ENCODE peak calls at places on chromosome 5, in four cellular contexts. One of them, this sample, is unnamed.

GRCh38 chr5:93594591-93595419 is 11.8 kb downstream of the NR2F1 start:
- DNase-seq in cardiac muscle cell: no peak
- DNase-seq in stimulated activated CD8-positive, alpha-beta memory T cell treated with anti-CD3 and anti-CD28 coated beads, Interleukin-2, amount 100 ng/mL, for 48 hours: no peak
- DNase-seq in LoVo: no peak
- DNase-seq in this sample: no peak

GRCh38 chr5:14201325-14202061 is 58.4 kb downstream of the TRIO start:
- DNase-seq in cardiac muscle cell: peak; percentile 63
- DNase-seq in stimulated activated CD8-positive, alpha-beta memory T cell treated with anti-CD3 and anti-CD28 coated beads, Interleukin-2, amount 100 ng/mL, for 48 hours: no peak
- DNase-seq in LoVo: no peak
- DNase-seq in this sample: no peak

GRCh38 chr5:68443091-68443490 is 227.5 kb downstream of the PIK3R1 start:
- DNase-seq in cardiac muscle cell: no peak
- DNase-seq in stimulated activated CD8-positive, alpha-beta memory T cell treated with anti-CD3 and anti-CD28 coated beads, Interleukin-2, amount 100 ng/mL, for 48 hours: no peak
- DNase-seq in LoVo: no peak
- DNase-seq in this sample: no peak

GRCh38 chr5:173302546-173303155 is 25.6 kb downstream of the STC2 start:
- DNase-seq in cardiac muscle cell: peak; percentile 43
- DNase-seq in stimulated activated CD8-positive, alpha-beta memory T cell treated with anti-CD3 and anti-CD28 coated beads, Interleukin-2, amount 100 ng/mL, for 48 hours: no peak
- DNase-seq in LoVo: peak; percentile 28
- DNase-seq in this sample: no peak

GRCh38 chr5:111672126-111672525 is 84.9 kb downstream of the NREP start:
- DNase-seq in cardiac muscle cell: no peak
- DNase-seq in stimulated activated CD8-positive, alpha-beta memory T cell treated with anti-CD3 and anti-CD28 coated beads, Interleukin-2, amount 100 ng/mL, for 48 hours: no peak
- DNase-seq in LoVo: no peak
- DNase-seq in this sample: no peak

GRCh38 chr5:137374110-137374853 is 124.8 kb downstream of the SPOCK1 start:
- DNase-seq in cardiac muscle cell: no peak
- DNase-seq in stimulated activated CD8-positive, alpha-beta memory T cell treated with anti-CD3 and anti-CD28 coated beads, Interleukin-2, amount 100 ng/mL, for 48 hours: no peak
- DNase-seq in LoVo: no peak
- DNase-seq in this sample: no peak

GRCh38 chr5:79069488-79070001 is at the start of the genes BHMT2 and DMGDH:
- DNase-seq in cardiac muscle cell: peak; percentile 68
- DNase-seq in stimulated activated CD8-positive, alpha-beta memory T cell treated with anti-CD3 and anti-CD28 coated beads, Interleukin-2, amount 100 ng/mL, for 48 hours: no peak
- DNase-seq in LoVo: no peak
- DNase-seq in this sample: no peak

GRCh38 chr5:6837519-6838110 is 124.4 kb downstream of the TENT4A start:
- DNase-seq in cardiac muscle cell: no peak
- DNase-seq in stimulated activated CD8-positive, alpha-beta memory T cell treated with anti-CD3 and anti-CD28 coated beads, Interleukin-2, amount 100 ng/mL, for 48 hours: peak; percentile 17
- DNase-seq in LoVo: no peak
- DNase-seq in this sample: peak; percentile 14

GRCh38 chr5:170486366-170486765 is 17.5 kb upstream of the KCNIP1 start:
- DNase-seq in cardiac muscle cell: no peak
- DNase-seq in stimulated activated CD8-positive, alpha-beta memory T cell treated with anti-CD3 and anti-CD28 coated beads, Interleukin-2, amount 100 ng/mL, for 48 hours: no peak
- DNase-seq in LoVo: no peak
- DNase-seq in this sample: no peak

GRCh38 chr5:165321912-165322311 is 1816.5 kb downstream of the MAT2B start:
- DNase-seq in cardiac muscle cell: peak; percentile 57
- DNase-seq in stimulated activated CD8-positive, alpha-beta memory T cell treated with anti-CD3 and anti-CD28 coated beads, Interleukin-2, amount 100 ng/mL, for 48 hours: no peak
- DNase-seq in LoVo: no peak
- DNase-seq in this sample: no peak

GRCh38 chr5:131589510-131590348 is 45.3 kb downstream of the RAPGEF6 start:
- DNase-seq in cardiac muscle cell: peak; percentile 82
- DNase-seq in stimulated activated CD8-positive, alpha-beta memory T cell treated with anti-CD3 and anti-CD28 coated beads, Interleukin-2, amount 100 ng/mL, for 48 hours: no peak
- DNase-seq in LoVo: peak; percentile 48
- DNase-seq in this sample: peak; percentile 86

GRCh38 chr5:78757269-78758053 is 108.9 kb upstream of the LHFPL2 start:
- DNase-seq in cardiac muscle cell: peak; percentile 72
- DNase-seq in stimulated activated CD8-positive, alpha-beta memory T cell treated with anti-CD3 and anti-CD28 coated beads, Interleukin-2, amount 100 ng/mL, for 48 hours: no peak
- DNase-seq in LoVo: no peak
- DNase-seq in this sample: no peak

GRCh38 chr5:151296478-151296830 is 7.1 kb downstream of the SLC36A3 start:
- DNase-seq in cardiac muscle cell: no peak
- DNase-seq in stimulated activated CD8-positive, alpha-beta memory T cell treated with anti-CD3 and anti-CD28 coated beads, Interleukin-2, amount 100 ng/mL, for 48 hours: no peak
- DNase-seq in LoVo: no peak
- DNase-seq in this sample: no peak

GRCh38 chr5:33319841-33320240 is 120.9 kb upstream of the TARS1 start:
- DNase-seq in cardiac muscle cell: peak; percentile 82
- DNase-seq in stimulated activated CD8-positive, alpha-beta memory T cell treated with anti-CD3 and anti-CD28 coated beads, Interleukin-2, amount 100 ng/mL, for 48 hours: no peak
- DNase-seq in LoVo: no peak
- DNase-seq in this sample: no peak

GRCh38 chr5:176410486-176411180 is 5.7 kb downstream of the CLTB start:
- DNase-seq in cardiac muscle cell: no peak
- DNase-seq in stimulated activated CD8-positive, alpha-beta memory T cell treated with anti-CD3 and anti-CD28 coated beads, Interleukin-2, amount 100 ng/mL, for 48 hours: no peak
- DNase-seq in LoVo: peak; percentile 38
- DNase-seq in this sample: no peak

GRCh38 chr5:111735829-111736228 is 21.2 kb downstream of the NREP start:
- DNase-seq in cardiac muscle cell: peak; percentile 90
- DNase-seq in stimulated activated CD8-positive, alpha-beta memory T cell treated with anti-CD3 and anti-CD28 coated beads, Interleukin-2, amount 100 ng/mL, for 48 hours: no peak
- DNase-seq in LoVo: no peak
- DNase-seq in this sample: no peak

This sample was measured in small intestine.